ENCODE peak calls at places on chromosomes 6 and 20, in nine cellular contexts. L is HEK293T, Q is left ventricle myocardium superior, D is NAMALWA, M is NCI-H2171, K is Right ventricle myocardium superior, I is H1, S is NCI-H1105, U is AG08396. Z is an unnamed sample.

GRCh38 chr6:38391206-38391908 is 248.4 kb downstream of the BTBD9 start:
- DNase-seq in Q (no peak), I (no peak), K (no peak), S (no peak), U (no peak), M (no peak), D (no peak), L (no peak), Z (no peak)

GRCh38 chr6:30101423-30101938 is 11.4 kb downstream of the TRIM31 start:
- DNase-seq in K (no peak), S (no peak), M (no peak), L (no peak), I (no peak), Q (no peak), D (no peak), U (no peak), Z (no peak)

GRCh38 chr20:1302578-1303541 is 26.1 kb downstream of the SDCBP2 start:
- DNase-seq in Q (no peak), M (peak), D (peak), L (no peak), K (no peak), S (no peak), I (no peak), U (no peak), Z (peak)

GRCh38 chr6:119256978-119257462 is 92.5 kb downstream of the MAN1A1 start:
- DNase-seq in S (no peak), U (no peak), L (no peak), M (no peak), D (no peak), K (no peak), I (no peak), Q (no peak), Z (no peak)

GRCh38 chr6:56764081-56764566 is 121.4 kb upstream of the DST start:
- DNase-seq in K (no peak), D (peak), L (peak), M (no peak), Q (no peak), S (no peak), U (no peak), I (no peak), Z (peak)

GRCh38 chr6:159729598-159729997 is 2.3 kb downstream of the WTAP start:
- DNase-seq in D (peak), I (no peak), L (no peak), M (no peak), S (no peak), U (no peak), K (no peak), Q (no peak), Z (no peak)

GRCh38 chr6:124223596-124223995 is 419.9 kb downstream of the NKAIN2 start:
- DNase-seq in L (no peak), K (no peak), U (no peak), M (no peak), I (no peak), S (no peak), Q (no peak), D (no peak), Z (no peak)

GRCh38 chr20:51665543-51666118 is 102.6 kb downstream of the ATP9A start:
- DNase-seq in D (no peak), I (no peak), Q (no peak), S (no peak), K (no peak), M (no peak), U (no peak), L (no peak), Z (no peak)

GRCh38 chr6:170102038-170102437 is 188.8 kb downstream of the DLL1 start:
- DNase-seq in I (no peak), U (no peak), Q (no peak), L (no peak), M (no peak), K (no peak), D (no peak), S (no peak), Z (no peak)

GRCh38 chr6:35343092-35343834 is 905 bp downstream of the PPARD start:
- DNase-seq in Q (peak), K (peak), S (no peak), I (no peak), U (peak), M (no peak), L (no peak), D (peak), Z (no peak)

GRCh38 chr20:32537657-32538525 is 47.2 kb downstream of the NOL4L start:
- DNase-seq in K (no peak), U (no peak), S (no peak), D (no peak), Q (peak), L (no peak), M (no peak), I (no peak), Z (no peak)

GRCh38 chr6:3919130-3919628 is 70.0 kb downstream of the FAM50B start:
- DNase-seq in Q (peak), K (peak), L (no peak), S (peak), M (peak), I (no peak), D (no peak), U (no peak), Z (peak)

GRCh38 chr6:132199343-132199742 is 201.9 kb downstream of the MOXD1 start:
- DNase-seq in M (no peak), S (no peak), Q (no peak), L (no peak), D (no peak), U (peak), K (no peak), I (no peak), Z (no peak)

GRCh38 chr20:51036226-51036625 is 13.3 kb upstream of the KCNG1 start:
- DNase-seq in Q (no peak), I (no peak), K (no peak), D (no peak), L (no peak), S (no peak), U (no peak), M (no peak), Z (no peak)

GRCh38 chr6:112691289-112691688 is 344.2 kb downstream of the RFPL4B start:
- DNase-seq in L (no peak), U (peak), I (no peak), S (no peak), K (no peak), Q (no peak), D (no peak), M (no peak), Z (no peak)

GRCh38 chr6:169827372-169827771 is 76.0 kb downstream of the ERMARD start:
- DNase-seq in M (no peak), L (no peak), S (no peak), I (no peak), U (no peak), Q (no peak), K (no peak), D (no peak), Z (no peak)

GRCh38 chr20:1005452-1006027 is 3.4 kb upstream of the RSPO4 start:
- DNase-seq in M (peak), K (no peak), S (peak), L (peak), U (no peak), I (peak), Q (no peak), D (peak), Z (no peak)

GRCh38 chr6:82984720-82985119 is 80.9 kb downstream of the UBE3D start:
- DNase-seq in U (no peak), M (no peak), I (no peak), D (no peak), K (no peak), S (no peak), L (no peak), Q (no peak), Z (no peak)

GRCh38 chr6:96899019-96899418 is 1.3 kb upstream of the NDUFAF4 start:
- DNase-seq in D (peak), K (no peak), L (peak), M (peak), S (peak), Q (no peak), I (no peak), U (peak), Z (peak)

GRCh38 chr6:93282521-93283031 is 136.8 kb downstream of the EPHA7 start:
- DNase-seq in M (no peak), K (peak), I (no peak), L (no peak), S (no peak), Q (no peak), D (no peak), U (no peak), Z (no peak)

GRCh38 chr6:137171824-137172733 is 1.4 kb downstream of the IL22RA2 start:
- DNase-seq in Q (no peak), S (no peak), U (no peak), I (no peak), D (no peak), L (no peak), K (no peak), M (no peak), Z (no peak)

Z was measured in NCI-H1694 treated with DMSO at 0.1 percent for 48 hours.